ENCODE peak calls at places on chromosomes 16 and 17, in eight cellular contexts. X, I, B, A, O, Q, R and M are unnamed samples.

GRCh38 chr17:35799942-35800341 is 4.5 kb upstream of the MMP28 start:
- DNase-seq in B (no peak), Q (peak; percentile 68), O (no peak), R (no peak), I (no peak), A (no peak), X (peak; percentile 61), M (no peak)

GRCh38 chr16:16150117-16150877 is 73.0 kb downstream of the ABCC6 start:
- DNase-seq in Q (no peak), X (peak; percentile 78), R (no peak), B (peak; percentile 44), O (no peak), I (no peak), A (no peak), M (no peak)

GRCh38 chr17:70525976-70526375 is 356.6 kb downstream of the KCNJ2 start:
- DNase-seq in O (no peak), A (no peak), I (no peak), R (no peak), Q (no peak), B (no peak), X (no peak), M (no peak)

GRCh38 chr17:72102366-72102765 is 18.5 kb upstream of the SOX9 start:
- DNase-seq in O (no peak), R (no peak), X (no peak), A (no peak), Q (no peak), B (no peak), I (no peak), M (no peak)

GRCh38 chr17:50396261-50397110 is 837 bp downstream of the LRRC59 start:
- DNase-seq in Q (peak; percentile 26), B (peak; percentile 65), O (peak; percentile 19), A (peak; percentile 58), X (peak; percentile 80), R (peak; percentile 20), I (peak; percentile 43), M (peak; percentile 65)

GRCh38 chr16:2527071-2527783 is 4.0 kb downstream of the CEMP1 start:
- DNase-seq in R (no peak), B (no peak), Q (no peak), O (no peak), I (no peak), A (no peak), X (no peak), M (no peak)

GRCh38 chr16:2090481-2090797 is 42.7 kb downstream of the TSC2 start:
- DNase-seq in A (no peak), I (no peak), R (no peak), O (no peak), B (no peak), X (no peak), Q (no peak), M (no peak)

GRCh38 chr17:1783271-1783670 is 21.4 kb downstream of the SERPINF1 start:
- DNase-seq in I (no peak), R (no peak), X (no peak), Q (no peak), B (no peak), A (no peak), O (no peak), M (no peak)

GRCh38 chr17:9959377-9959981 is 54.4 kb upstream of the RCVRN start:
- DNase-seq in Q (peak; percentile 26), I (peak; percentile 69), O (peak; percentile 48), X (no peak), A (peak; percentile 70), B (peak; percentile 56), R (peak; percentile 78), M (peak; percentile 24)

GRCh38 chr17:58412910-58413630 is 4.3 kb downstream of the RNF43 start:
- DNase-seq in A (no peak), X (no peak), I (no peak), Q (no peak), O (no peak), B (peak; percentile 28), R (no peak), M (no peak)

GRCh38 chr17:31629696-31630470 is 229.2 kb downstream of the COPRS start:
- DNase-seq in A (no peak), Q (peak; percentile 59), R (no peak), I (no peak), X (no peak), B (no peak), O (no peak), M (no peak)

GRCh38 chr16:78213751-78214150 is 114.3 kb downstream of the WWOX start:
- DNase-seq in Q (no peak), R (no peak), A (no peak), O (no peak), X (no peak), B (no peak), I (no peak), M (no peak)

GRCh38 chr16:50323335-50324011 is 45.3 kb downstream of the BRD7 start:
- DNase-seq in R (no peak), I (no peak), Q (peak; percentile 60), A (no peak), B (peak; percentile 73), X (no peak), O (peak; percentile 53), M (no peak)
- TF ChIP-seq CTCF in R (peak; percentile 15), I (peak; percentile 23), Q (peak; percentile 65), A (peak; percentile 20), B (peak; percentile 48), X (no peak), O (no peak), M (no peak)

GRCh38 chr17:76907352-76907751 is 39.1 kb downstream of the MGAT5B start:
- DNase-seq in R (no peak), I (no peak), X (no peak), B (no peak), A (no peak), O (no peak), Q (no peak), M (no peak)

GRCh38 chr17:76914937-76915336 is 46.7 kb downstream of the MGAT5B start:
- DNase-seq in O (no peak), I (no peak), R (no peak), A (no peak), B (no peak), Q (no peak), X (no peak), M (no peak)

GRCh38 chr17:76912585-76912984 is 44.4 kb downstream of the MGAT5B start:
- DNase-seq in R (no peak), O (no peak), B (no peak), A (no peak), Q (no peak), I (no peak), X (no peak), M (no peak)

GRCh38 chr17:76909971-76910760 is 42.0 kb downstream of the MGAT5B start:
- DNase-seq in R (peak; percentile 57), I (peak; percentile 92), O (no peak), A (peak; percentile 56), Q (peak; percentile 10), X (peak; percentile 53), B (peak; percentile 59), M (peak; percentile 74)

GRCh38 chr17:76911299-76912007 is 43.2 kb downstream of the MGAT5B start:
- DNase-seq in A (no peak), O (no peak), I (no peak), Q (no peak), X (no peak), B (no peak), R (no peak), M (no peak)
- TF ChIP-seq CTCF in A (no peak), O (no peak), I (no peak), Q (no peak), X (no peak), B (no peak), R (no peak), M (no peak)

DNA sequence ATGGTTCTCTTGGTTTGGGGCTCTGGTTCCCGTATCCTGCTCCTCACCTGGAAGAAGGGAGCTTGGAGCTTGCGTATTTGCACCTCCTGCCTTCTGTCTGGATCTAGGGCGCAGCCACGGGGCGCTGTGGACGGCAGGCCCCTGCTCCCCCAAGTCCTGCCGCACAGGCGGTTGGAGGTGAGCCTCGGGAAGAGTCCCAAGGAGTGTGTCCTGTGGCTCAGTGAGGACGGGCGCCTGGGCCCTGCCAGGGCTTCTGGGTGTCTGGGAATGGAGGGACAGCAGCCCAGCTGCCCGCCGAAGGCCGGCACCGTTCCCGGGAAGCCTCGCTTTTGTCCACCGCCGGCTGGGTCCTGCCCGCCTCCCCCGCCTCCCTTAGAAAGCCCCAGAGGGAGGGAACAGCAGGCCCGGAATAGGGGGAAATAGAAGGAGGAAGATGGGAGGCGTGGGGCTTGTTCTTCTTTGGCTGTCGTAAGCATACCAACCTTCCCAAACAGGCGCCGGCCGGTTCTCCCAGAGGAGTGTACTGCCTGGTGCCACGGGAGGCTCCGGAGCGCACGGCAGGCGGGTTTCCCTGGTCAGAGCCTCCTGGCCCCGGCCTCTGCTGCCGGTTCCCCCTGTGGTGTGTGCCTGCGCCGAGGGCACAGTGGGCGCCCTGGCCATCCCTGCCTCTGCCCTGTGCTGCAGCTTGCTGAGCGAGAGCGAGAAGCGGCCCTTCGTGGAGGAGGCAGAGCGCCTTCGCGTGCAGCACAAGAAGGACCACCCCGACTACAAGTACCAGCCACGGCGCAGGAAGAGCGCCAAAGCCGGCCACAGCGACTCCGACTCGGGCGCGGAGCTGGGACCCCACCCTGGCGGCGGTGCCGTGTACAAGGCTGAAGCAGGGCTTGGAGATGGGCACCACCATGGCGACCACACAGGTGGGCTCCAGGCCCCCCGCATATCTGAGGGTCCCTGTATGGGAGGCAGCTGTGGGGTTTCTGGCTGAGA is 1.8 kb downstream of the SOX8 start:
- DNase-seq in Q (no peak), A (no peak), I (no peak), B (no peak), R (no peak), X (no peak), O (no peak), M (no peak)
- TF ChIP-seq CTCF in Q (no peak), A (no peak), I (no peak), B (no peak), R (no peak), X (no peak), O (no peak), M (no peak)

GRCh38 chr16:10045291-10045775 is 136.9 kb downstream of the GRIN2A start:
- DNase-seq in B (no peak), A (no peak), O (no peak), Q (no peak), R (no peak), X (no peak), I (no peak), M (no peak)

GRCh38 chr16:10037771-10038170 is 144.5 kb downstream of the GRIN2A start:
- DNase-seq in X (no peak), I (no peak), R (no peak), A (no peak), O (no peak), Q (peak; percentile 4), B (no peak), M (no peak)

GRCh38 chr16:10040136-10041080 is 141.8 kb downstream of the GRIN2A start:
- DNase-seq in R (no peak), B (no peak), I (no peak), Q (no peak), A (no peak), O (no peak), X (no peak), M (no peak)

GRCh38 chr16:10036951-10037350 is 145.3 kb downstream of the GRIN2A start:
- DNase-seq in I (no peak), B (no peak), Q (no peak), A (no peak), X (no peak), R (no peak), O (no peak), M (no peak)

GRCh38 chr16:10039220-10040096 is 142.8 kb downstream of the GRIN2A start:
- DNase-seq in A (no peak), X (no peak), O (no peak), R (peak; percentile 52), B (no peak), Q (no peak), I (peak; percentile 66), M (no peak)
- TF ChIP-seq CTCF in A (no peak), X (peak; percentile 16), O (no peak), R (no peak), B (no peak), Q (no peak), I (no peak), M (no peak)